ENCODE peak calls at places on chromosomes 2 and 18, in five cellular contexts. One of them, this sample, is unnamed. For H3K4me1, the result is how much of the 10 kb centered on the place peaks cover.

GRCh38 chr2:9675369-9676351 is 44.9 kb upstream of the YWHAQ start:
- DNase-seq in A673: peak
- DNase-seq in effector memory CD4-positive, alpha-beta T cell: no peak
- DNase-seq in breast epithelium: peak
- DNase-seq in tibial nerve: no peak
- DNase-seq in this sample: no peak

GRCh38 chr2:107078584-107078983 is 192.6 kb upstream of the ST6GAL2 start:
- DNase-seq in tibial nerve: no peak
- DNase-seq in A673: no peak
- DNase-seq in breast epithelium: no peak
- DNase-seq in effector memory CD4-positive, alpha-beta T cell: no peak
- DNase-seq in this sample: no peak

GRCh38 chr2:187553908-187554703 is at the start of gene TFPI:
- DNase-seq in tibial nerve: peak
- DNase-seq in effector memory CD4-positive, alpha-beta T cell: no peak
- DNase-seq in A673: peak
- DNase-seq in breast epithelium: no peak
- DNase-seq in this sample: no peak

GRCh38 chr18:44731160-44731865 is 50.6 kb downstream of the SETBP1 start:
- DNase-seq in tibial nerve: no peak
- DNase-seq in breast epithelium: no peak
- DNase-seq in A673: no peak
- DNase-seq in effector memory CD4-positive, alpha-beta T cell: no peak
- DNase-seq in this sample: no peak

GRCh38 chr2:228602277-228602676 is 420.8 kb upstream of the SPHKAP start:
- DNase-seq in effector memory CD4-positive, alpha-beta T cell: no peak
- DNase-seq in breast epithelium: no peak
- DNase-seq in tibial nerve: no peak
- DNase-seq in A673: peak
- DNase-seq in this sample: no peak

GRCh38 chr2:117409443-117409842 is 405.0 kb upstream of the DDX18 start:
- DNase-seq in A673: no peak
- DNase-seq in tibial nerve: no peak
- DNase-seq in breast epithelium: no peak
- DNase-seq in effector memory CD4-positive, alpha-beta T cell: no peak
- DNase-seq in this sample: no peak

GRCh38 chr2:144924827-144925226 is 404.9 kb upstream of the ZEB2 start:
- DNase-seq in breast epithelium: no peak
- DNase-seq in effector memory CD4-positive, alpha-beta T cell: no peak
- DNase-seq in tibial nerve: no peak
- DNase-seq in A673: peak
- DNase-seq in this sample: no peak

GRCh38 chr2:236177604-236177966 is 9.4 kb upstream of the GBX2 start:
- DNase-seq in tibial nerve: no peak
- DNase-seq in A673: peak
- DNase-seq in effector memory CD4-positive, alpha-beta T cell: no peak
- DNase-seq in breast epithelium: no peak
- DNase-seq in this sample: no peak

GRCh38 chr18:69795785-69796184 is 151.9 kb downstream of the CD226 start:
- DNase-seq in tibial nerve: no peak
- DNase-seq in effector memory CD4-positive, alpha-beta T cell: no peak
- DNase-seq in A673: no peak
- DNase-seq in breast epithelium: no peak
- DNase-seq in this sample: no peak

GRCh38 chr2:217688494-217688893 is 314.3 kb downstream of the TNS1 start:
- DNase-seq in breast epithelium: no peak
- DNase-seq in effector memory CD4-positive, alpha-beta T cell: no peak
- DNase-seq in A673: no peak
- DNase-seq in tibial nerve: no peak
- DNase-seq in this sample: no peak

GRCh38 chr2:219459460-219460311 is 25.0 kb downstream of the SPEG start:
- DNase-seq in breast epithelium: no peak
- DNase-seq in effector memory CD4-positive, alpha-beta T cell: no peak
- DNase-seq in tibial nerve: peak
- DNase-seq in A673: peak
- DNase-seq in this sample: no peak

GRCh38 chr2:86304416-86304815 is 33.0 kb downstream of the REEP1 start:
- DNase-seq in effector memory CD4-positive, alpha-beta T cell: no peak
- DNase-seq in A673: no peak
- DNase-seq in tibial nerve: no peak
- DNase-seq in breast epithelium: no peak
- DNase-seq in this sample: no peak

GRCh38 chr2:45218931-45219339 is 209.7 kb upstream of the SIX2 start:
- DNase-seq in breast epithelium: no peak
- DNase-seq in effector memory CD4-positive, alpha-beta T cell: no peak
- DNase-seq in tibial nerve: no peak
- DNase-seq in A673: no peak
- DNase-seq in this sample: no peak

GRCh38 chr2:64295326-64296149 is 151.3 kb upstream of the PELI1 start:
- DNase-seq in effector memory CD4-positive, alpha-beta T cell: no peak
- DNase-seq in breast epithelium: no peak
- DNase-seq in tibial nerve: no peak
- DNase-seq in A673: no peak
- DNase-seq in this sample: no peak

GRCh38 chr2:236928353-236929153 is 157.1 kb upstream of the COPS8 start:
- DNase-seq in tibial nerve: no peak
- DNase-seq in A673: no peak
- DNase-seq in breast epithelium: no peak
- DNase-seq in effector memory CD4-positive, alpha-beta T cell: no peak
- DNase-seq in this sample: no peak

GRCh38 chr2:189581354-189582139 is 961 bp upstream of the SLC40A1 start:
- DNase-seq in effector memory CD4-positive, alpha-beta T cell: no peak
- DNase-seq in A673: no peak
- DNase-seq in breast epithelium: no peak
- DNase-seq in tibial nerve: no peak
- DNase-seq in this sample: no peak

GRCh38 chr2:42450136-42450535 is 43.6 kb downstream of the KCNG3 start:
- DNase-seq in effector memory CD4-positive, alpha-beta T cell: no peak
- DNase-seq in A673: no peak
- DNase-seq in breast epithelium: no peak
- DNase-seq in tibial nerve: no peak
- DNase-seq in this sample: no peak

GRCh38 chr2:189163889-189164288 is 15.7 kb downstream of the COL5A2 start:
- DNase-seq in tibial nerve: no peak
- DNase-seq in A673: no peak
- DNase-seq in breast epithelium: no peak
- DNase-seq in effector memory CD4-positive, alpha-beta T cell: no peak
- DNase-seq in this sample: no peak

GRCh38 chr18:47883771-47884413 is 46.6 kb downstream of the SMAD2 start:
- DNase-seq in tibial nerve: no peak
- DNase-seq in effector memory CD4-positive, alpha-beta T cell: no peak
- DNase-seq in A673: peak
- DNase-seq in breast epithelium: no peak
- DNase-seq in this sample: no peak

GRCh38 chr2:70684846-70685622 is 83.0 kb downstream of the ADD2 start:
- DNase-seq in A673: no peak
- DNase-seq in effector memory CD4-positive, alpha-beta T cell: no peak
- DNase-seq in breast epithelium: no peak
- DNase-seq in tibial nerve: no peak
- DNase-seq in this sample: no peak

GRCh38 chr2:58376592-58376991 is 135.5 kb upstream of the FANCL start:
- DNase-seq in breast epithelium: no peak
- DNase-seq in A673: no peak
- DNase-seq in effector memory CD4-positive, alpha-beta T cell: no peak
- DNase-seq in tibial nerve: no peak
- DNase-seq in this sample: no peak

GRCh38 chr2:105576440-105577241 is 168.1 kb upstream of the NCK2 start:
- DNase-seq in effector memory CD4-positive, alpha-beta T cell: no peak
- DNase-seq in tibial nerve: no peak
- DNase-seq in breast epithelium: no peak
- DNase-seq in A673: peak
- DNase-seq in this sample: peak

GRCh38 chr2:12767541-12767940 is 50.8 kb downstream of the TRIB2 start:
- DNase-seq in tibial nerve: no peak
- DNase-seq in A673: no peak
- DNase-seq in breast epithelium: no peak
- DNase-seq in effector memory CD4-positive, alpha-beta T cell: no peak
- DNase-seq in this sample: no peak

GRCh38 chr2:169094676-169095075 is 25.3 kb downstream of the DHRS9 start:
- DNase-seq in A673: no peak
- DNase-seq in effector memory CD4-positive, alpha-beta T cell: no peak
- DNase-seq in tibial nerve: no peak
- DNase-seq in breast epithelium: no peak
- DNase-seq in this sample: no peak

GRCh38 chr2:46003912-46004473 is 293.2 kb upstream of the EPAS1 start:
- DNase-seq in tibial nerve: no peak
- DNase-seq in effector memory CD4-positive, alpha-beta T cell: no peak
- DNase-seq in A673: no peak
- DNase-seq in breast epithelium: no peak
- DNase-seq in this sample: no peak

GRCh38 chr2:173157894-173158293 is 82.2 kb downstream of the MAP3K20 start:
- DNase-seq in A673: no peak
- DNase-seq in tibial nerve: no peak
- DNase-seq in effector memory CD4-positive, alpha-beta T cell: no peak
- DNase-seq in breast epithelium: no peak
- DNase-seq in this sample: no peak

GRCh38 chr2:134508396-134508795 is 210.4 kb downstream of the TMEM163 start:
- DNase-seq in breast epithelium: no peak
- DNase-seq in effector memory CD4-positive, alpha-beta T cell: no peak
- DNase-seq in A673: no peak
- DNase-seq in tibial nerve: no peak
- DNase-seq in this sample: no peak

GRCh38 chr2:55014962-55015939 is 35.0 kb downstream of the RTN4 start:
- DNase-seq in A673: peak
- DNase-seq in breast epithelium: peak
- DNase-seq in tibial nerve: peak
- DNase-seq in effector memory CD4-positive, alpha-beta T cell: peak
- DNase-seq in this sample: peak

GRCh38 chr2:126909781-126910180 is 11.1 kb downstream of the TEX51 start:
- DNase-seq in A673: no peak
- DNase-seq in effector memory CD4-positive, alpha-beta T cell: no peak
- DNase-seq in tibial nerve: no peak
- DNase-seq in breast epithelium: no peak
- DNase-seq in this sample: no peak

GRCh38 chr2:239106314-239106908 is 258.5 kb downstream of the TWIST2 start:
- DNase-seq in breast epithelium: no peak
- DNase-seq in A673: peak
- DNase-seq in effector memory CD4-positive, alpha-beta T cell: no peak
- DNase-seq in tibial nerve: peak
- DNase-seq in this sample: no peak

GRCh38 chr2:17790539-17790938 is 25.7 kb upstream of the MSGN1 start:
- DNase-seq in tibial nerve: no peak
- DNase-seq in breast epithelium: no peak
- DNase-seq in effector memory CD4-positive, alpha-beta T cell: no peak
- DNase-seq in A673: no peak
- DNase-seq in this sample: no peak

GRCh38 chr2:17792515-17792914 is 23.7 kb upstream of the MSGN1 start:
- DNase-seq in tibial nerve: no peak
- DNase-seq in effector memory CD4-positive, alpha-beta T cell: no peak
- DNase-seq in A673: no peak
- DNase-seq in breast epithelium: no peak
- DNase-seq in this sample: no peak

GRCh38 chr2:17788773-17789172 is 27.5 kb upstream of the MSGN1 start:
- DNase-seq in tibial nerve: no peak
- DNase-seq in breast epithelium: no peak
- DNase-seq in A673: no peak
- DNase-seq in effector memory CD4-positive, alpha-beta T cell: no peak
- DNase-seq in this sample: no peak

GRCh38 chr2:17793293-17793692 is 23.0 kb upstream of the MSGN1 start:
- DNase-seq in tibial nerve: no peak
- DNase-seq in breast epithelium: no peak
- DNase-seq in A673: no peak
- DNase-seq in effector memory CD4-positive, alpha-beta T cell: no peak
- DNase-seq in this sample: no peak

GRCh38 chr2:17791121-17791902 is 24.9 kb upstream of the MSGN1 start:
- DNase-seq in tibial nerve: no peak
- DNase-seq in effector memory CD4-positive, alpha-beta T cell: no peak
- DNase-seq in A673: no peak
- DNase-seq in breast epithelium: no peak
- DNase-seq in this sample: no peak
- H3K4me1 ChIP-seq in tibial nerve: under half
- H3K4me1 ChIP-seq in effector memory CD4-positive, alpha-beta T cell: under half
- H3K4me1 ChIP-seq in A673: under half
- H3K4me1 ChIP-seq in breast epithelium: under half
- H3K4me1 ChIP-seq in this sample: under half

DNA sequence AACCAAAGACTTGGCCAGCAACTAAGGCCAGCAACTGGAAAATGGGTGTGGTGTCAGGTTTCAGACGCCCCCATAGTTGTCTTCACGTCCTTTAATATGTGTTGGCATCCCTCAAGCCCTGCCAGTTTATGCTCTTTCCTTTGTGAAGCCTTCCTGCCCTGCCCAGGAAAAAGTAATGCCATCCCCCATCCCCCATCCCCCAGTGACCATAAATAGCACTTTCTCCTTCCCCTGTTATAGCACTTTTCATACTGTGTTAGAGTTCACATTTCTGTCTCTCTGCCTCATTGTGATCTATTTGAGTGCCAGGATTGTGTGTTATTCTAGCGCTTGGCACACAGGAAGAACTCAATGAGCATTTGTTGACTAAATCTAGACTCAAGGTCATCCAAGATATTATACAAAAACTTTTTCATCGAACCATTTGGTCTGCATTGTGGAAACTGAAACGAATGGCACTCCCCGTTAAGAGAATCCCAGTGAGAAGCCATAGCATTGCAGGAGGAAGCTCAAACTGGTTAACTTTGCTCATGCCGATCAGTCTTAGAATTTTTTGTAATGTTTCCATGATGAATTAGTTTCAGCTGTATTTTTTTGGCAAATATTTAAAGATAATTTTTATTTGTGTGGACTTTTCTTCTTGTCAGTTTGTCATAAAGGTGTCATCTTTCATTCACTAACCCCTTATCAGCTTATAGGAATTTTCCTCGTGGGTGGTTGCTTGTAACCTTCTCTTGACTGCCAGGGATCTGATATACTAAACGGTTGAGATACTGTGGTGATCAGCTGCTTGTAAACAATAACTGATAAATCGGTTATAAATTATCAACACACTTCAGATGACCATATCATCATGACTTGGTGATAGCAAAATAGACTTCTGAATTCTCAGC is 15.7 kb downstream of the CRIM1 start:
- DNase-seq in tibial nerve: no peak
- DNase-seq in breast epithelium: no peak
- DNase-seq in effector memory CD4-positive, alpha-beta T cell: no peak
- DNase-seq in A673: no peak
- DNase-seq in this sample: no peak
- H3K4me1 ChIP-seq in tibial nerve: under half
- H3K4me1 ChIP-seq in breast epithelium: half or more
- H3K4me1 ChIP-seq in effector memory CD4-positive, alpha-beta T cell: under half
- H3K4me1 ChIP-seq in A673: half or more
- H3K4me1 ChIP-seq in this sample: under half

DNA sequence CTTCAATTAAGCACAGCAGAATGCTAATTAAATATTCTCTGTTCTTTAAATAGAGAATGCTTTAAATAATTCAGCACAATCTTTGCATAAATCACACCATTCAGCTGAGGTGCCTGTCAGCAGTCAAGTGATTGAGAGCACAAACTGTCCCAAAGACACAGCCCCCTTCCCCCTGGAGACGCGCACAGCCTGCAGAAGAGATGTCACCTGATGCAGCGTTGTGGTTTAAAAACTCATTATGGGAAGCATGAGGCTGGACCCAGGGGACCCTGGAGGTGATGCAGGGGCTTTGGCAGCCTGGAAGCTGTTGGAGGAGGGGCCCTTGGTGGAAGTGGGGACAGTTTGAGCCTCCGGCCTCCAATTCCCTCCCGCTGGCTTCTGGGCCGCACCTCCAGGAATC is 98.2 kb downstream of the RTP5 start:
- DNase-seq in A673: no peak
- DNase-seq in effector memory CD4-positive, alpha-beta T cell: no peak
- DNase-seq in tibial nerve: no peak
- DNase-seq in breast epithelium: no peak
- DNase-seq in this sample: no peak
- H3K4me1 ChIP-seq in A673: under half
- H3K4me1 ChIP-seq in effector memory CD4-positive, alpha-beta T cell: under half
- H3K4me1 ChIP-seq in tibial nerve: under half
- H3K4me1 ChIP-seq in breast epithelium: under half
- H3K4me1 ChIP-seq in this sample: under half

GRCh38 chr18:62870643-62871042 is 155.3 kb downstream of the PHLPP1 start:
- DNase-seq in effector memory CD4-positive, alpha-beta T cell: no peak
- DNase-seq in tibial nerve: no peak
- DNase-seq in breast epithelium: no peak
- DNase-seq in A673: no peak
- DNase-seq in this sample: no peak
- H3K4me1 ChIP-seq in effector memory CD4-positive, alpha-beta T cell: under half
- H3K4me1 ChIP-seq in tibial nerve: under half
- H3K4me1 ChIP-seq in breast epithelium: under half
- H3K4me1 ChIP-seq in A673: under half
- H3K4me1 ChIP-seq in this sample: under half